ENCODE peak calls at places on chromosomes 3 and 15, in five cellular contexts. I is CD8-positive, alpha-beta T cell; T is GM12865; Y is AG04449; D is brain microvascular endothelial cell. V is an unnamed sample.
A peak's percentile ranks its signal among the peaks of the same experiment; 100 is the strongest.

GRCh38 chr15:93244691-93245615 is 155.9 kb upstream of the RGMA start:
- DNase-seq in I (no peak), T (no peak), Y (no peak), D (no peak), V (no peak)

GRCh38 chr15:29242466-29243242 is 27.0 kb downstream of the NSMCE3 start:
- DNase-seq in Y (no peak), D (peak; percentile 19), T (no peak), I (no peak), V (no peak)

GRCh38 chr3:32335365-32336122 is 56.1 kb upstream of the CMTM7 start:
- DNase-seq in Y (no peak), D (no peak), T (no peak), I (no peak), V (no peak)

GRCh38 chr3:112472676-112473075 is 26.6 kb downstream of the BTLA start:
- DNase-seq in T (no peak), Y (no peak), D (no peak), I (no peak), V (no peak)

GRCh38 chr3:45772341-45773035 is 23.8 kb downstream of the SLC6A20 start:
- DNase-seq in I (peak; percentile 40), T (no peak), Y (no peak), D (no peak), V (no peak)

GRCh38 chr3:4340411-4341335 is 37.5 kb downstream of the SETMAR start:
- DNase-seq in I (no peak), D (no peak), Y (no peak), T (no peak), V (no peak)

GRCh38 chr3:67401911-67402310 is 252.5 kb downstream of the SUCLG2 start:
- DNase-seq in Y (no peak), T (no peak), D (no peak), I (no peak), V (no peak)

GRCh38 chr15:29712149-29712885 is 110.0 kb downstream of the TJP1 start:
- DNase-seq in D (no peak), T (no peak), Y (no peak), I (no peak), V (no peak)

GRCh38 chr3:186931487-186932280 is 1.4 kb downstream of the ST6GAL1 start:
- DNase-seq in Y (no peak), T (peak; percentile 57), I (peak; percentile 85), D (peak; percentile 42), V (no peak)

GRCh38 chr15:25401511-25401910 is 37.3 kb downstream of the UBE3A start:
- DNase-seq in Y (no peak), T (no peak), I (no peak), D (no peak), V (no peak)

GRCh38 chr3:128367726-128368125 is 99.0 kb downstream of the DNAJB8 start:
- DNase-seq in D (peak; percentile 24), T (no peak), Y (no peak), I (no peak), V (no peak)

GRCh38 chr15:90388462-90389182 is 580 bp downstream of the IQGAP1 start:
- DNase-seq in I (peak; percentile 70), T (peak; percentile 66), Y (no peak), D (peak; percentile 21), V (no peak)

GRCh38 chr3:4247391-4247790 is 55.8 kb upstream of the SETMAR start:
- DNase-seq in T (no peak), D (no peak), I (no peak), Y (no peak), V (no peak)

GRCh38 chr15:41020311-41020710 is 67.0 kb downstream of the CHAC1 start:
- DNase-seq in I (no peak), D (no peak), Y (no peak), T (no peak), V (no peak)

GRCh38 chr3:171646357-171647133 is 163.7 kb downstream of the PLD1 start:
- DNase-seq in D (no peak), I (no peak), T (peak; percentile 65), Y (peak; percentile 46), V (peak; percentile 48)

GRCh38 chr3:116179091-116179490 is 266.2 kb downstream of the LSAMP start:
- DNase-seq in T (no peak), I (no peak), D (no peak), Y (no peak), V (peak; percentile 61)

GRCh38 chr15:48462688-48463087 is 131.5 kb downstream of the DUT start:
- DNase-seq in T (no peak), D (no peak), I (no peak), Y (no peak), V (no peak)

GRCh38 chr3:184440161-184440560 is 60.3 kb downstream of the CHRD start:
- DNase-seq in I (no peak), D (no peak), T (no peak), Y (no peak), V (no peak)

GRCh38 chr3:51929420-51930003 is 12.2 kb downstream of the RRP9 start:
- DNase-seq in D (no peak), I (peak; percentile 27), T (no peak), Y (no peak), V (no peak)

GRCh38 chr3:56373386-56373785 is 94.9 kb downstream of the ERC2 start:
- DNase-seq in D (no peak), I (no peak), T (no peak), Y (no peak), V (no peak)

GRCh38 chr3:80190051-80190450 is 422.3 kb upstream of the ROBO1 start:
- DNase-seq in T (no peak), D (peak; percentile 89), Y (peak; percentile 2), I (no peak), V (peak; percentile 5)

GRCh38 chr3:62068337-62068736 is 305.0 kb downstream of the FEZF2 start:
- DNase-seq in D (no peak), I (no peak), T (no peak), Y (no peak), V (no peak)

GRCh38 chr15:40469776-40470390 is 901 bp upstream of the CHST14 start:
- DNase-seq in I (no peak), T (no peak), Y (no peak), D (no peak), V (no peak)

GRCh38 chr15:35540885-35541284 is 5.1 kb downstream of the DPH6 start:
- DNase-seq in D (no peak), I (no peak), T (no peak), Y (peak; percentile 37), V (peak; percentile 76)

GRCh38 chr3:45955706-45956105 is 12.4 kb downstream of the CXCR6 start:
- DNase-seq in D (no peak), Y (no peak), I (no peak), T (no peak), V (no peak)

GRCh38 chr15:90389513-90389912 is 1.5 kb downstream of the IQGAP1 start:
- DNase-seq in Y (no peak), T (no peak), D (no peak), I (no peak), V (no peak)

GRCh38 chr3:119091936-119092677 is 53.9 kb upstream of the TEX55 start:
- DNase-seq in D (no peak), Y (no peak), T (no peak), I (no peak), V (no peak)

GRCh38 chr3:116770815-116771450 is 61.4 kb downstream of the TUSC7 start:
- DNase-seq in Y (peak; percentile 17), D (peak; percentile 82), T (peak; percentile 78), I (no peak), V (peak; percentile 42)

GRCh38 chr15:63826513-63826912 is 7.2 kb downstream of the HERC1 start:
- DNase-seq in Y (no peak), D (peak; percentile 52), I (no peak), T (peak; percentile 66), V (peak; percentile 10)

GRCh38 chr15:88776646-88777045 is 26.6 kb upstream of the ACAN start:
- DNase-seq in T (no peak), D (no peak), Y (no peak), I (no peak), V (no peak)

GRCh38 chr3:188400494-188401243 is 246.7 kb downstream of the LPP start:
- DNase-seq in I (no peak), D (no peak), T (peak; percentile 88), Y (no peak), V (no peak)

GRCh38 chr3:42846682-42847522 is 28.8 kb downstream of the CYP8B1 start:
- DNase-seq in T (peak; percentile 41), Y (no peak), I (no peak), D (no peak), V (no peak)

GRCh38 chr3:99789322-99789721 is 28.3 kb upstream of the CMSS1 start:
- DNase-seq in Y (no peak), T (peak; percentile 53), D (peak; percentile 67), I (no peak), V (peak; percentile 23)

GRCh38 chr15:57505056-57505713 is 86.5 kb upstream of the MYZAP start:
- DNase-seq in Y (no peak), T (no peak), I (no peak), D (peak; percentile 34), V (no peak)

GRCh38 chr3:182501861-182502260 is 291.4 kb upstream of the ATP11B start:
- DNase-seq in I (no peak), Y (no peak), D (no peak), T (no peak), V (no peak)

GRCh38 chr15:41018534-41018933 is 65.3 kb downstream of the CHAC1 start:
- DNase-seq in T (no peak), D (no peak), I (no peak), Y (no peak), V (no peak)

GRCh38 chr15:99054025-99054387 is 46.4 kb upstream of the PGPEP1L start:
- DNase-seq in D (no peak), T (no peak), I (peak; percentile 2), Y (no peak), V (no peak)

GRCh38 chr3:40681658-40682055 is 156.9 kb downstream of the ZNF621 start:
- DNase-seq in I (no peak), D (no peak), Y (no peak), T (peak; percentile 8), V (no peak)

GRCh38 chr15:50886139-50886467 is 22.4 kb upstream of the AP4E1 start:
- DNase-seq in T (no peak), I (no peak), Y (no peak), D (no peak), V (no peak)

GRCh38 chr15:85782112-85782511 is 12.6 kb downstream of the KLHL25 start:
- DNase-seq in I (no peak), D (no peak), Y (no peak), T (peak; percentile 9), V (no peak)
- H3K4me3 ChIP-seq in I (no peak overlapping the region), D (no peak overlapping the region), Y (no peak overlapping the region), T (no peak overlapping the region), V (no peak overlapping the region)

GRCh38 chr3:71586810-71587242 is 3.3 kb upstream of the FOXP1 start:
- DNase-seq in D (no peak), Y (no peak), I (no peak), T (no peak), V (no peak)
- TF ChIP-seq CTCF in D (no peak), Y (no peak), I (peak; percentile 52), T (no peak), V (no peak)

GRCh38 chr15:83694538-83694937 is 40.6 kb downstream of the ADAMTSL3 start:
- DNase-seq in I (no peak), T (no peak), Y (no peak), D (no peak), V (no peak)
- H3K4me3 ChIP-seq in I (no peak overlapping the region), T (no peak overlapping the region), Y (no peak overlapping the region), D (no peak overlapping the region), V (no peak overlapping the region)

DNA sequence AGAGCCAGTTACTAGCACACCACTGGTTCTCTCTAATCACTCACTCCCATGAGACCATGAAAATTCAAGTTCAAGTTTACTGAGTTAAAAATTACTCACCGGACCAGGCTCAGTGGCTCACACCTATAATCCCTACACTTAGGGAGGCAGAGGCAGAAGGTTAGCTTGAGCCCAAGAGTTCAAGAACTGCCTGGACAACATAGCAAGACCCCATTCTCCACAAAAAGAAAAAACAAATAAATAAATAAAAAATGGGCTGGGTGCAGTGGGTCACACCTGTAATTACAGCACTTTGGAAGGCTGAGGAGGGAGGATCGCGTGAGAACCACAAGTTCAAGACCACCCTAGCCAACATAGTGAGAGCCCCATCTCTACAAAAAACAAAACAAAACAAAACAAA is 21.2 kb upstream of the CILP start:
- DNase-seq in D (no peak), T (no peak), I (no peak), Y (no peak), V (no peak)
- TF ChIP-seq CTCF in D (no peak), T (no peak), I (no peak), Y (no peak), V (no peak)

V was measured in AG09309.